ENCODE peak calls at places on chromosomes 5 and 9, in four cellular contexts. L is IMR-90, D is left ventricle myocardium inferior, K is sigmoid colon. H is an unnamed sample.

GRCh38 chr9:120770923-120771322 is 22.3 kb downstream of the FBXW2 start:
- DNase-seq in L (no peak), D (no peak), K (no peak), H (no peak)

GRCh38 chr5:7878381-7878873 is 9.5 kb downstream of the MTRR start:
- DNase-seq in L (peak; percentile 76), D (no peak), K (no peak), H (peak; percentile 56)

GRCh38 chr5:56429110-56429561 is 196.0 kb upstream of the ANKRD55 start:
- DNase-seq in L (no peak), D (peak; percentile 52), K (no peak), H (no peak)

GRCh38 chr5:44862808-44863207 is 54.1 kb downstream of the MRPS30 start:
- DNase-seq in L (peak; percentile 1), D (no peak), K (no peak), H (peak; percentile 2)

GRCh38 chr5:134451618-134452505 is 40.2 kb upstream of the CDKN2AIPNL start:
- DNase-seq in L (peak; percentile 86), D (peak; percentile 35), K (peak; percentile 78), H (peak; percentile 82)

GRCh38 chr9:12904261-12905000 is 129.6 kb downstream of the LURAP1L start:
- DNase-seq in L (no peak), D (no peak), K (no peak), H (no peak)

GRCh38 chr5:57735754-57736153 is 253.1 kb upstream of the ACTBL2 start:
- DNase-seq in L (peak; percentile 96), D (no peak), K (no peak), H (peak; percentile 82)

GRCh38 chr5:100553209-100553608 is 18.0 kb downstream of the FAM174A start:
- DNase-seq in L (peak; percentile 23), D (no peak), K (no peak), H (no peak)

GRCh38 chr5:146027746-146028145 is 77.6 kb downstream of the PLAC8L1 start:
- DNase-seq in L (no peak), D (no peak), K (no peak), H (no peak)

DNA sequence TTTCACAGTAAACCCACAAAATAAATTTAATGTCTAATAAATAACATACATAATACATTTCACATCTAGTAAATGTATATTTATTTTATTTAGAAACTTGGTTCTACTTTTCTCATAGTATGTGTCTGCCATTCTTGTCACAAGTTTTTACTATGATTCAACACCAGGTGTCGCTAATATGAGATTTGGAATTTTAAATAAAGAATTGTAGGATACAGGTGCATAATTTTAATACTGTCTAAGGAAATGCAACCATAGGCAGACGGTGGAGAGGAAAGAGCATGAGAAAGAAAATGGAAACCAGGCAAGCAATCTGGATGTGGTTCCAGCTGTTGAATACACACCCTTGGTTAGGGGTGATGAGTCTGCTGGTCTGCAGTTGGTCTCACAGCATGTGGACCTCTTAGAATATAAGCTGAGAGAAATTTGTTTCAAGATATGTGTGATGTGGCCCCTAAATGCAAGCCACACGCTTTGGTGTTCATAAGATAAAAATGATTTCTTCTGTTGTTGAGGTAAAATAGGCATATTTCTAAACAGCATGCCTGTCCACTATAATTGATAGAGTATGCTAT is 114.7 kb upstream of the TXNDC8 start:
- DNase-seq in L (peak; percentile 15), D (no peak), K (no peak), H (peak; percentile 51)
- TF ChIP-seq CTCF in L (peak; percentile 39), D (peak; percentile 60), K (peak; percentile 13), H (peak; percentile 46)

GRCh38 chr5:31033295-31033694 is 160.2 kb upstream of the CDH6 start:
- DNase-seq in L (peak; percentile 68), D (no peak), K (no peak), H (peak; percentile 6)

GRCh38 chr5:31027726-31028125 is 165.8 kb upstream of the CDH6 start:
- DNase-seq in L (no peak), D (no peak), K (no peak), H (no peak)

DNA sequence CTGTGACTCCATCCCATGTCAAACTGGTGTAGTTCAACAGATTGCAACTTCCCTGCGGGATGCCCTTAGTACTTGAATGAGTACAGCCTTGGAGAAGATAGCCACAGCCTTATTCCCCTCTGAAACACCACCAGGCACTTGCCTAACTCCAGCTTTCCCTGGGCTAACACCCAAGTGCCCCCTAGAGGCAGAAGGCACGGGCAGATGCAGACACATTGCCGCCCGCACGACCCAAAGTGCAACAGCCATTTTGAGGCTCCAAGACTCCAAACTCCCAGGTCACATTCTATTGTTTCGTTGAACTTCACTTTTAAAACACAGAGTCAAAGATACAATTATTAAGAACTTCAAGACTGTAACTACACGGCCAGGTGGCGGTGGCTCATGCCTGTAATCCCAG is 163.6 kb upstream of the CDH6 start:
- DNase-seq in L (no peak), D (no peak), K (no peak), H (no peak)
- TF ChIP-seq CTCF in L (no peak), D (no peak), K (no peak), H (no peak)

GRCh38 chr9:35415769-35416427 is 74.0 kb upstream of the RUSC2 start:
- DNase-seq in L (no peak), D (no peak), K (no peak), H (no peak)
- TF ChIP-seq CTCF in L (no peak), D (no peak), K (no peak), H (no peak)

GRCh38 chr9:92962846-92963245 is 15.5 kb downstream of the FGD3 start:
- DNase-seq in L (no peak), D (no peak), K (no peak), H (no peak)
- TF ChIP-seq CTCF in L (no peak), D (no peak), K (no peak), H (no peak)

GRCh38 chr9:104694218-104694617 is at the start of gene OR13D1:
- DNase-seq in L (no peak), D (no peak), K (no peak), H (no peak)
- TF ChIP-seq CTCF in L (no peak), D (no peak), K (no peak), H (no peak)

GRCh38 chr9:105188746-105189145 is 55.7 kb upstream of the SLC44A1 start:
- DNase-seq in L (no peak), D (no peak), K (no peak), H (no peak)
- TF ChIP-seq CTCF in L (no peak), D (peak; percentile 30), K (no peak), H (no peak)